ENCODE peak calls at places on chromosomes 4 and X, in nine cellular contexts. One of them, this sample, is unnamed.

GRCh38 chr4:8217246-8217511 is 18.1 kb downstream of the SH3TC1 start:
- DNase-seq in Caco-2: no peak
- DNase-seq in astrocyte: no peak
- DNase-seq in heart left ventricle: no peak
- DNase-seq in spleen: no peak
- DNase-seq in neural progenitor cell: no peak
- DNase-seq in sigmoid colon: no peak
- DNase-seq in tibial nerve: no peak
- DNase-seq in breast epithelium: no peak
- DNase-seq in this sample: no peak

GRCh38 chr4:78971326-78971725 is 32.1 kb upstream of the PAQR3 start:
- DNase-seq in Caco-2: no peak
- DNase-seq in heart left ventricle: peak; percentile 18
- DNase-seq in spleen: no peak
- DNase-seq in astrocyte: no peak
- DNase-seq in tibial nerve: peak; percentile 70
- DNase-seq in neural progenitor cell: no peak
- DNase-seq in sigmoid colon: peak; percentile 70
- DNase-seq in breast epithelium: no peak
- DNase-seq in this sample: no peak

GRCh38 chr4:125826801-125827200 is 512.0 kb downstream of the FAT4 start:
- DNase-seq in tibial nerve: no peak
- DNase-seq in astrocyte: peak; percentile 78
- DNase-seq in Caco-2: no peak
- DNase-seq in neural progenitor cell: no peak
- DNase-seq in spleen: no peak
- DNase-seq in heart left ventricle: no peak
- DNase-seq in breast epithelium: no peak
- DNase-seq in sigmoid colon: no peak
- DNase-seq in this sample: no peak

GRCh38 chr4:52548818-52549570 is 110.1 kb downstream of the USP46 start:
- DNase-seq in tibial nerve: no peak
- DNase-seq in heart left ventricle: no peak
- DNase-seq in astrocyte: no peak
- DNase-seq in breast epithelium: no peak
- DNase-seq in neural progenitor cell: no peak
- DNase-seq in sigmoid colon: no peak
- DNase-seq in Caco-2: no peak
- DNase-seq in spleen: no peak
- DNase-seq in this sample: no peak

GRCh38 chr4:105784761-105785160 is 76.2 kb downstream of the GSTCD start:
- DNase-seq in sigmoid colon: no peak
- DNase-seq in breast epithelium: no peak
- DNase-seq in Caco-2: no peak
- DNase-seq in tibial nerve: no peak
- DNase-seq in astrocyte: no peak
- DNase-seq in heart left ventricle: no peak
- DNase-seq in neural progenitor cell: no peak
- DNase-seq in spleen: no peak
- DNase-seq in this sample: no peak

GRCh38 chr4:138875886-138876608 is 139.5 kb upstream of the NOCT start:
- DNase-seq in Caco-2: no peak
- DNase-seq in heart left ventricle: no peak
- DNase-seq in tibial nerve: no peak
- DNase-seq in breast epithelium: no peak
- DNase-seq in sigmoid colon: no peak
- DNase-seq in spleen: no peak
- DNase-seq in astrocyte: peak; percentile 95
- DNase-seq in neural progenitor cell: no peak
- DNase-seq in this sample: no peak

GRCh38 chr4:187357861-187358260 is 634.2 kb upstream of the FAT1 start:
- DNase-seq in heart left ventricle: no peak
- DNase-seq in sigmoid colon: no peak
- DNase-seq in spleen: no peak
- DNase-seq in Caco-2: no peak
- DNase-seq in tibial nerve: no peak
- DNase-seq in astrocyte: no peak
- DNase-seq in breast epithelium: no peak
- DNase-seq in neural progenitor cell: no peak
- DNase-seq in this sample: no peak

GRCh38 chr4:13483142-13484044 is 747 bp downstream of the RAB28 start:
- DNase-seq in astrocyte: peak; percentile 78
- DNase-seq in heart left ventricle: no peak
- DNase-seq in sigmoid colon: peak; percentile 85
- DNase-seq in tibial nerve: peak; percentile 26
- DNase-seq in spleen: no peak
- DNase-seq in neural progenitor cell: peak; percentile 85
- DNase-seq in Caco-2: peak; percentile 4
- DNase-seq in breast epithelium: no peak
- DNase-seq in this sample: no peak

GRCh38 chrX:153832732-153833131 is 2.4 kb upstream of the PDZD4 start:
- DNase-seq in astrocyte: no peak
- DNase-seq in neural progenitor cell: peak; percentile 37
- DNase-seq in sigmoid colon: no peak
- DNase-seq in tibial nerve: no peak
- DNase-seq in breast epithelium: no peak
- DNase-seq in heart left ventricle: no peak
- DNase-seq in Caco-2: no peak
- DNase-seq in spleen: no peak
- DNase-seq in this sample: no peak

GRCh38 chr4:88743696-88744095 is 46.1 kb upstream of the NAP1L5 start:
- DNase-seq in breast epithelium: no peak
- DNase-seq in Caco-2: no peak
- DNase-seq in sigmoid colon: no peak
- DNase-seq in tibial nerve: no peak
- DNase-seq in spleen: no peak
- DNase-seq in neural progenitor cell: no peak
- DNase-seq in astrocyte: peak; percentile 93
- DNase-seq in heart left ventricle: no peak
- DNase-seq in this sample: no peak

GRCh38 chr4:185801471-185801870 is 10.5 kb downstream of the SORBS2 start:
- DNase-seq in astrocyte: no peak
- DNase-seq in Caco-2: no peak
- DNase-seq in neural progenitor cell: no peak
- DNase-seq in heart left ventricle: no peak
- DNase-seq in spleen: no peak
- DNase-seq in tibial nerve: no peak
- DNase-seq in breast epithelium: no peak
- DNase-seq in sigmoid colon: no peak
- DNase-seq in this sample: no peak

GRCh38 chr4:40310225-40310624 is 24.9 kb upstream of the CHRNA9 start:
- DNase-seq in sigmoid colon: peak; percentile 7
- DNase-seq in Caco-2: no peak
- DNase-seq in neural progenitor cell: no peak
- DNase-seq in breast epithelium: no peak
- DNase-seq in tibial nerve: no peak
- DNase-seq in heart left ventricle: no peak
- DNase-seq in astrocyte: no peak
- DNase-seq in spleen: no peak
- DNase-seq in this sample: no peak

GRCh38 chr4:40307627-40308497 is 27.3 kb upstream of the CHRNA9 start:
- DNase-seq in astrocyte: no peak
- DNase-seq in neural progenitor cell: no peak
- DNase-seq in spleen: peak; percentile 87
- DNase-seq in Caco-2: no peak
- DNase-seq in sigmoid colon: peak; percentile 52
- DNase-seq in tibial nerve: peak; percentile 20
- DNase-seq in breast epithelium: no peak
- DNase-seq in heart left ventricle: peak; percentile 32
- DNase-seq in this sample: peak; percentile 70

GRCh38 chr4:40308528-40309122 is 26.5 kb upstream of the CHRNA9 start:
- DNase-seq in heart left ventricle: no peak
- DNase-seq in tibial nerve: no peak
- DNase-seq in astrocyte: no peak
- DNase-seq in sigmoid colon: no peak
- DNase-seq in breast epithelium: no peak
- DNase-seq in spleen: no peak
- DNase-seq in neural progenitor cell: no peak
- DNase-seq in Caco-2: no peak
- DNase-seq in this sample: no peak

GRCh38 chr4:40306991-40307390 is 28.1 kb upstream of the CHRNA9 start:
- DNase-seq in Caco-2: no peak
- DNase-seq in spleen: no peak
- DNase-seq in heart left ventricle: no peak
- DNase-seq in sigmoid colon: peak; percentile 17
- DNase-seq in neural progenitor cell: no peak
- DNase-seq in tibial nerve: no peak
- DNase-seq in breast epithelium: no peak
- DNase-seq in astrocyte: no peak
- DNase-seq in this sample: no peak

GRCh38 chr4:40309250-40309774 is 25.8 kb upstream of the CHRNA9 start:
- DNase-seq in sigmoid colon: peak; percentile 89
- DNase-seq in astrocyte: peak; percentile 45
- DNase-seq in heart left ventricle: peak; percentile 89
- DNase-seq in spleen: peak; percentile 96
- DNase-seq in breast epithelium: peak; percentile 92
- DNase-seq in tibial nerve: peak; percentile 98
- DNase-seq in Caco-2: peak; percentile 84
- DNase-seq in neural progenitor cell: peak; percentile 93
- DNase-seq in this sample: peak; percentile 99
- H3K4me1 ChIP-seq in sigmoid colon: no peaks in the 10 kb centered on the region
- H3K4me1 ChIP-seq in astrocyte: peaks cover 2% of the 10 kb centered on the region
- H3K4me1 ChIP-seq in heart left ventricle: no peaks in the 10 kb centered on the region
- H3K4me1 ChIP-seq in spleen: peaks cover 82% of the 10 kb centered on the region
- H3K4me1 ChIP-seq in breast epithelium: no peaks in the 10 kb centered on the region
- H3K4me1 ChIP-seq in tibial nerve: peaks cover 34% of the 10 kb centered on the region
- H3K4me1 ChIP-seq in Caco-2: peaks cover 13% of the 10 kb centered on the region
- H3K4me1 ChIP-seq in neural progenitor cell: peaks cover 16% of the 10 kb centered on the region
- H3K4me1 ChIP-seq in this sample: no peaks in the 10 kb centered on the region

GRCh38 chrX:39149761-39150160 is 348.5 kb downstream of the MID1IP1 start:
- DNase-seq in tibial nerve: peak; percentile 83
- DNase-seq in breast epithelium: peak; percentile 53
- DNase-seq in Caco-2: peak; percentile 46
- DNase-seq in neural progenitor cell: peak; percentile 70
- DNase-seq in spleen: peak; percentile 90
- DNase-seq in heart left ventricle: peak; percentile 74
- DNase-seq in sigmoid colon: peak; percentile 77
- DNase-seq in astrocyte: no peak
- DNase-seq in this sample: peak; percentile 79
- TF ChIP-seq CTCF in tibial nerve: peak; percentile 53
- TF ChIP-seq CTCF in breast epithelium: peak; percentile 45
- TF ChIP-seq CTCF in Caco-2: peak; percentile 40
- TF ChIP-seq CTCF in neural progenitor cell: peak; percentile 84
- TF ChIP-seq CTCF in spleen: peak; percentile 44
- TF ChIP-seq CTCF in heart left ventricle: peak; percentile 65
- TF ChIP-seq CTCF in sigmoid colon: peak; percentile 32
- TF ChIP-seq CTCF in astrocyte: peak; percentile 53
- TF ChIP-seq CTCF in this sample: peak; percentile 47

DNA sequence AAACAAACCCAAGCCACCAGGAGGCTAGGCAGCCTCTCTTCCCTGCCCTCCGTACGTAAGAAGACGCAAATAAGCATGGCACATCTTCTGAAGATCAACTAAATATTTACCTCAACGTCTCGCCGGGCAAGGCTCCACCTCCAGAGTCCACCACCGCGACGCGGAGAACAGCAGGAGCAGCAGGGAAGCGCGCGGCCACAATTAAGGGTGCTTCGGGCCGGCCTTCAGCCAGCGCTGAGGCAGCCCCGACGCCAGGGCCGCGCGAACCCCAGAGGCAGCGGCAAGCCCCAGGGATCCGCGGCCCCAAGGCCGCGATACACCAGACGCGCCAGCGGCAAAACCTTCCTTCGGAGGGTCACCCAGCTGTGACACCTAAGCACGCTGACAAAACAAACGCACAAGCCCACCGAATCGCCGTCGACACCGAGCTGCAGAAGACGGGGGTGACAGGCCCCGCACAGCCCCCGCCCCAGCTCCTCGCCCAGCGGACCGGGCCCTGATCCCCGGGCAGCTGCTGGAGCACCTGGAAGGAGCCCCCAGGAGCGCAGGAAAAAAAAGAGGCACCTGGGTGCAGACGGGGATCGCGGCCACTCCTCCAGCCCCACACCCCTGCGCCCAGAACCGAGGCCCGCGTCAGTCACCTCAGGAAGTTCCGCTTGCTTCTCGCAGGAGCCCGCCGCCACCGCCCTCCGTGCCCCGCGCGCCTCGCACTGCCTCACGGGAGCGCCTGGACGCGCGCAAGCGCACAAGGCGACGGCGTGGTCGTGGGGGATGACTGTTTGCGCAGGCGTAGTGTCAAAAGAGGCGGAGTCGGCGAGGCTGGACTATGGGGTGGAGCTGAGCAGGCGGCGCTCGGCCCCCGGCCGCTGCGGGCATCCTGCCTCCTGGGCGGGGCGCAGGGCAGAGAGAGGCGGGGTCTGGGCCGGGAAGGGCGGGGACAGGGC is at the start of the genes HAUS3 and POLN:
- DNase-seq in tibial nerve: peak; percentile 98
- DNase-seq in Caco-2: peak; percentile 98
- DNase-seq in breast epithelium: peak; percentile 98
- DNase-seq in sigmoid colon: peak; percentile 99
- DNase-seq in neural progenitor cell: peak; percentile 99
- DNase-seq in heart left ventricle: peak; percentile 99
- DNase-seq in spleen: peak; percentile 100
- DNase-seq in astrocyte: peak; percentile 82
- DNase-seq in this sample: peak; percentile 99
- H3K4me1 ChIP-seq in tibial nerve: peaks cover 49% of the 10 kb centered on the region
- H3K4me1 ChIP-seq in Caco-2: peaks cover 14% of the 10 kb centered on the region
- H3K4me1 ChIP-seq in breast epithelium: peaks cover 16% of the 10 kb centered on the region
- H3K4me1 ChIP-seq in sigmoid colon: peaks cover 41% of the 10 kb centered on the region
- H3K4me1 ChIP-seq in neural progenitor cell: peaks cover 28% of the 10 kb centered on the region
- H3K4me1 ChIP-seq in heart left ventricle: peaks cover 50% of the 10 kb centered on the region
- H3K4me1 ChIP-seq in spleen: peaks cover 94% of the 10 kb centered on the region
- H3K4me1 ChIP-seq in astrocyte: peaks cover 19% of the 10 kb centered on the region
- H3K4me1 ChIP-seq in this sample: peaks cover 28% of the 10 kb centered on the region

GRCh38 chr4:94298725-94299252 is 43.8 kb downstream of the HPGDS start:
- DNase-seq in Caco-2: peak; percentile 46
- DNase-seq in heart left ventricle: no peak
- DNase-seq in neural progenitor cell: no peak
- DNase-seq in breast epithelium: no peak
- DNase-seq in sigmoid colon: no peak
- DNase-seq in astrocyte: no peak
- DNase-seq in tibial nerve: no peak
- DNase-seq in spleen: no peak
- DNase-seq in this sample: no peak
- TF ChIP-seq CTCF in Caco-2: no peak
- TF ChIP-seq CTCF in heart left ventricle: no peak
- TF ChIP-seq CTCF in neural progenitor cell: no peak
- TF ChIP-seq CTCF in breast epithelium: no peak
- TF ChIP-seq CTCF in sigmoid colon: no peak
- TF ChIP-seq CTCF in astrocyte: no peak
- TF ChIP-seq CTCF in tibial nerve: no peak
- TF ChIP-seq CTCF in spleen: no peak
- TF ChIP-seq CTCF in this sample: no peak